ENCODE peak calls at places on chromosome 20, in five cellular contexts. S, E, M, K and C are unnamed samples.

GRCh38 chr20:19378057-19378456 is 165.6 kb downstream of the SLC24A3 start:
- DNase-seq in K (no peak), M (no peak), E (no peak), S (no peak), C (no peak)

GRCh38 chr20:44209691-44210421 is 715 bp downstream of the OSER1 start:
- DNase-seq in E (no peak), K (no peak), M (no peak), S (peak), C (peak)

GRCh38 chr20:3711418-3712043 is 869 bp downstream of the SIGLEC1 start:
- DNase-seq in E (no peak), S (no peak), M (no peak), K (no peak), C (no peak)

GRCh38 chr20:52105045-52105572 is 86.5 kb downstream of the ZFP64 start:
- DNase-seq in S (peak), M (peak), E (no peak), K (no peak), C (peak)

GRCh38 chr20:47336013-47336754 is 20.3 kb downstream of the ZMYND8 start:
- DNase-seq in E (no peak), S (peak), K (no peak), M (no peak), C (peak)

GRCh38 chr20:41205313-41205712 is 68.0 kb downstream of the PLCG1 start:
- DNase-seq in S (no peak), M (no peak), E (no peak), K (no peak), C (no peak)

GRCh38 chr20:18728867-18729224 is 84.7 kb upstream of the SCP2D1 start:
- DNase-seq in K (no peak), S (no peak), M (no peak), E (no peak), C (no peak)

GRCh38 chr20:13166006-13166405 is 55.1 kb upstream of the ISM1 start:
- DNase-seq in K (no peak), M (no peak), S (no peak), E (no peak), C (no peak)

GRCh38 chr20:62914436-62914835 is 11.9 kb downstream of the DIDO1 start:
- DNase-seq in K (no peak), E (no peak), M (no peak), S (no peak), C (no peak)

GRCh38 chr20:3093861-3094361 is 9.4 kb upstream of the AVP start:
- DNase-seq in S (no peak), M (no peak), E (peak), K (no peak), C (no peak)

GRCh38 chr20:41149679-41150131 is 12.4 kb downstream of the PLCG1 start:
- DNase-seq in S (peak), E (no peak), K (no peak), M (no peak), C (peak)

GRCh38 chr20:36875702-36876472 is at the start of gene TLDC2:
- DNase-seq in E (no peak), K (no peak), M (no peak), S (no peak), C (no peak)

GRCh38 chr20:62047666-62048345 is 17.9 kb downstream of the TAF4 start:
- DNase-seq in E (no peak), S (no peak), K (no peak), M (no peak), C (no peak)

GRCh38 chr20:62436692-62437091 is 9.4 kb upstream of the RBBP8NL start:
- DNase-seq in K (no peak), M (no peak), S (no peak), E (no peak), C (no peak)